ENCODE peak calls at places on chromosomes 6 and 20, in four cellular contexts. One of them, this sample, is unnamed.

GRCh38 chr6:28953039-28953872 is 29.5 kb upstream of the TRIM27 start:
- DNase-seq in progenitor cell of endocrine pancreas: no peak
- DNase-seq in HFF-Myc: no peak
- DNase-seq in IMR-90: peak
- DNase-seq in this sample: no peak

GRCh38 chr6:168165373-168165772 is 86.4 kb upstream of the FRMD1 start:
- DNase-seq in progenitor cell of endocrine pancreas: no peak
- DNase-seq in HFF-Myc: no peak
- DNase-seq in IMR-90: no peak
- DNase-seq in this sample: no peak

GRCh38 chr20:38146628-38147027 is 18.4 kb downstream of the TGM2 start:
- DNase-seq in progenitor cell of endocrine pancreas: no peak
- DNase-seq in HFF-Myc: no peak
- DNase-seq in IMR-90: no peak
- DNase-seq in this sample: no peak

GRCh38 chr6:7285416-7285815 is 27.6 kb downstream of the SSR1 start:
- DNase-seq in progenitor cell of endocrine pancreas: no peak
- DNase-seq in HFF-Myc: no peak
- DNase-seq in IMR-90: no peak
- DNase-seq in this sample: no peak

GRCh38 chr6:36691612-36692011 is 6.0 kb upstream of the RAB44 start:
- DNase-seq in progenitor cell of endocrine pancreas: no peak
- DNase-seq in HFF-Myc: no peak
- DNase-seq in IMR-90: no peak
- DNase-seq in this sample: no peak

GRCh38 chr6:167574431-167575097 is 249.7 kb downstream of the TTLL2 start:
- DNase-seq in progenitor cell of endocrine pancreas: no peak
- DNase-seq in HFF-Myc: no peak
- DNase-seq in IMR-90: no peak
- DNase-seq in this sample: peak

GRCh38 chr20:4714818-4715217 is 6.9 kb upstream of the PRND start:
- DNase-seq in progenitor cell of endocrine pancreas: no peak
- DNase-seq in HFF-Myc: no peak
- DNase-seq in IMR-90: no peak
- DNase-seq in this sample: no peak

GRCh38 chr20:50333856-50334255 is 143.2 kb downstream of the CEBPB start:
- DNase-seq in progenitor cell of endocrine pancreas: no peak
- DNase-seq in HFF-Myc: no peak
- DNase-seq in IMR-90: peak
- DNase-seq in this sample: no peak

GRCh38 chr6:134132494-134133141 is 80.2 kb upstream of the SLC2A12 start:
- DNase-seq in progenitor cell of endocrine pancreas: no peak
- DNase-seq in HFF-Myc: no peak
- DNase-seq in IMR-90: peak
- DNase-seq in this sample: no peak

GRCh38 chr6:37032239-37032638 is 26.8 kb downstream of the FGD2 start:
- DNase-seq in progenitor cell of endocrine pancreas: no peak
- DNase-seq in HFF-Myc: no peak
- DNase-seq in IMR-90: no peak
- DNase-seq in this sample: no peak

GRCh38 chr6:16832721-16833120 is 71.5 kb upstream of the ATXN1 start:
- DNase-seq in progenitor cell of endocrine pancreas: no peak
- DNase-seq in HFF-Myc: no peak
- DNase-seq in IMR-90: no peak
- DNase-seq in this sample: no peak

GRCh38 chr6:37705239-37706051 is 7.8 kb upstream of the MDGA1 start:
- DNase-seq in progenitor cell of endocrine pancreas: peak
- DNase-seq in HFF-Myc: peak
- DNase-seq in IMR-90: peak
- DNase-seq in this sample: peak

GRCh38 chr6:127053032-127053908 is 65.2 kb upstream of the RSPO3 start:
- DNase-seq in progenitor cell of endocrine pancreas: no peak
- DNase-seq in HFF-Myc: no peak
- DNase-seq in IMR-90: peak
- DNase-seq in this sample: no peak

GRCh38 chr6:127051571-127052260 is 66.8 kb upstream of the RSPO3 start:
- DNase-seq in progenitor cell of endocrine pancreas: no peak
- DNase-seq in HFF-Myc: no peak
- DNase-seq in IMR-90: peak
- DNase-seq in this sample: no peak
- TF ChIP-seq CTCF in progenitor cell of endocrine pancreas: no peak
- TF ChIP-seq CTCF in HFF-Myc: no peak
- TF ChIP-seq CTCF in IMR-90: no peak
- TF ChIP-seq CTCF in this sample: no peak

GRCh38 chr20:2872304-2873009 is 824 bp upstream of the PTPRA start:
- DNase-seq in progenitor cell of endocrine pancreas: peak
- DNase-seq in HFF-Myc: no peak
- DNase-seq in IMR-90: peak
- DNase-seq in this sample: no peak
- TF ChIP-seq CTCF in progenitor cell of endocrine pancreas: peak
- TF ChIP-seq CTCF in HFF-Myc: peak
- TF ChIP-seq CTCF in IMR-90: peak
- TF ChIP-seq CTCF in this sample: no peak

DNA sequence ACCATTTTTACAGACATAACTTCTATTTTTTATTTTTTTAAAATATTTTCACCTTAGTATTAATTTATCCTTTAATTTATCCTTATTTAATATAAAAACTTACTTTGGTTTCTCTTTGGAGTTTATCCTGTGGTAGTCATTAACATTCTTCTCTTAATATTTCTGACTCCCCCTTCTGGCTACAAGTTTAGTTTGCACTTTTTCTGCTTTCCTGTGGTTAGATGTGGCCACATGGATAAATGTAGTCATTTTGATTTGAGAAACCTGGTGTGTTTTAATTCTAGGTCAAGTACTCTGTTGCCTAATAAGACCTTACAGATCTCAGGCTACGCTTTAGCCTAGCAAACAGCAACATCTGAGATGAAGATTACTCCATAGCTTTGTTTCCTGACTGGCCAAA is 1187.5 kb downstream of the HACE1 start:
- DNase-seq in progenitor cell of endocrine pancreas: no peak
- DNase-seq in HFF-Myc: no peak
- DNase-seq in IMR-90: no peak
- DNase-seq in this sample: no peak
- TF ChIP-seq CTCF in progenitor cell of endocrine pancreas: peak
- TF ChIP-seq CTCF in HFF-Myc: no peak
- TF ChIP-seq CTCF in IMR-90: no peak
- TF ChIP-seq CTCF in this sample: no peak

GRCh38 chr6:43572015-43572414 is 3.8 kb downstream of the XPO5 start:
- DNase-seq in progenitor cell of endocrine pancreas: no peak
- DNase-seq in HFF-Myc: no peak
- DNase-seq in IMR-90: no peak
- DNase-seq in this sample: no peak

GRCh38 chr6:43578748-43579147 is 2.8 kb downstream of the POLH start:
- DNase-seq in progenitor cell of endocrine pancreas: no peak
- DNase-seq in HFF-Myc: no peak
- DNase-seq in IMR-90: peak
- DNase-seq in this sample: no peak

GRCh38 chr6:43575105-43575771 is 600 bp downstream of the XPO5 start:
- DNase-seq in progenitor cell of endocrine pancreas: peak
- DNase-seq in HFF-Myc: no peak
- DNase-seq in IMR-90: peak
- DNase-seq in this sample: peak

GRCh38 chr6:43579171-43579570 is 3.2 kb downstream of the POLH start:
- DNase-seq in progenitor cell of endocrine pancreas: no peak
- DNase-seq in HFF-Myc: no peak
- DNase-seq in IMR-90: peak
- DNase-seq in this sample: no peak

DNA sequence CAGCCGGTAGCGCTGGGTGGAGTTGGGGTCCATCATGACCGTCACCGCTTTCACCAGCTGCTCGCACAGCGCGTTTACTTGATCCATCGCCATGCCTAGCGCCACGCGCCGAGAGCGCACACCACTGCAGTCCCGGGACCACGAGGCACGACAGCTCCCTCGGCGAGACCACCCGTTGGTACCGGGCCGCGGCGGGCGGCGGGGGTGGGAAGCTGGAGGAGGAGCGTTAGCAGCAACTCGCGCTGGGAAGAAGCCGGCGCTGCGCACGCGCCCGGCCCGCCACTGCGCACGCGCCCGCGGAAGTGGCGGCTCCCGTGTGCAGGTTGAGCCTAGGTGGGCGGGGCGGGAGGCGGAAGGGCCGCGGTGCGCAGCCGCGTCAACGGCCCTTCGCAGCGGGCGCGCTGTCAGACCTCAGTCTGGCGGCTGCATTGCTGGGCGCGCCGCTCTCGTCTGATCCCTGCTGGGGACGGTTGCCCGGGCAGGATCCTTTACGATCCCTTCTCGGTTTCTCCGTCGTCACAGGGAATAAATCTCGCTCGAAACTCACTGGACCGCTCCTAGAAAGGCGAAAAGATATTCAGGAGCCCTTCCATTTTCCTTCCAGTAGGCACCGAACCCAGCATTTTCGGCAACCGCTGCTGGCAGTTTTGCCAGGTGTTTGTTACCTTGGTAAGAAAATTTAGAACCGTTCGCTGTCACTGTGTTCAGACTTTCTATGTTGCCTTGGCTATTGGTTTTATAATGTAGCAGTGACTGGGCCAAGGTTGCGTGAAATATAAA is at the start of the genes POLH and XPO5:
- DNase-seq in progenitor cell of endocrine pancreas: peak
- DNase-seq in HFF-Myc: peak
- DNase-seq in IMR-90: peak
- DNase-seq in this sample: peak
- TF ChIP-seq CTCF in progenitor cell of endocrine pancreas: no peak
- TF ChIP-seq CTCF in HFF-Myc: no peak
- TF ChIP-seq CTCF in IMR-90: peak
- TF ChIP-seq CTCF in this sample: no peak

DNA sequence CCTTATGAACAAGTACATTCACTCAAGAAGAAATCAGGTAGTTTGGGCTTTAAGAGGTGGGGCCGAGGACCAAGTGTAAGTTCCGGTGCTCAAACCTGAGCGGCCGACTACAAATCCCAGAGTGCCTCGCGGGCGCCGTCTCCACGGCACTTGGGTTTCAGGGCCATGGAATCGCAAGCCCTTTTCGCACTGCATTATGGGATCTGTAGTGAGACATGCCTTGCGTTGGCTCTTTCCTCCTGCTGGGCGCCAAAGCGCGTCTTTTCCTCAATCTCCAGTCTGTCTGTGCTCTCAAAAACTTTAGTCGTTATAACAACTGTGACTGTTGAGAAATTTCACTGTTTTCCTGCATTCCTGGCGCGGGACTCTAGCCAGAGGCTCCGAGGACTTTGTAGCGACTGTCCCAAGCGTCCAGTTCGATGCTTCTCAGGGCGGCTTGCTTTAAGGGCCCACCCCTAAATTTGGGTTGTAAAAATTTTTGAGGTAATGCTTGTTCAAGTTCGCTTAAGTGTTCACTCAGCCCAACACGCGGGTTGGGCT is 408 bp upstream of the FBXO9 start:
- DNase-seq in progenitor cell of endocrine pancreas: peak
- DNase-seq in HFF-Myc: peak
- DNase-seq in IMR-90: peak
- DNase-seq in this sample: peak
- TF ChIP-seq CTCF in progenitor cell of endocrine pancreas: no peak
- TF ChIP-seq CTCF in HFF-Myc: no peak
- TF ChIP-seq CTCF in IMR-90: peak
- TF ChIP-seq CTCF in this sample: no peak